ENCODE peak calls at places on chromosomes 4 and X, in six cellular contexts. O, H, Z, G, W and Q are unnamed samples. For H3K36me3, the result is how much of the 10 kb centered on the place peaks cover.

GRCh38 chr4:53235547-53235946 is 130.3 kb downstream of the SCFD2 start:
- DNase-seq in O (no peak), H (no peak), Z (no peak), G (no peak), W (no peak), Q (no peak)

GRCh38 chr4:26388671-26389070 is 67.9 kb downstream of the RBPJ start:
- DNase-seq in O (no peak), H (peak), Z (peak), G (no peak), W (no peak), Q (no peak)

GRCh38 chrX:150446995-150447394 is 83.9 kb downstream of the MAMLD1 start:
- DNase-seq in O (no peak), H (no peak), Z (no peak), G (no peak), W (no peak), Q (no peak)

GRCh38 chr4:31844350-31844749 is 1124.2 kb downstream of the PCDH7 start:
- DNase-seq in O (no peak), H (no peak), Z (no peak), G (no peak), W (no peak), Q (no peak)

GRCh38 chr4:118034061-118034785 is at the start of gene NDST3:
- DNase-seq in O (peak), H (peak), Z (peak), G (no peak), W (peak), Q (peak)

GRCh38 chr4:150355404-150355803 is 226.5 kb upstream of the MAB21L2 start:
- DNase-seq in O (no peak), H (no peak), Z (no peak), G (no peak), W (no peak), Q (no peak)

GRCh38 chr4:85760521-85760920 is 285.6 kb downstream of the ARHGAP24 start:
- DNase-seq in O (no peak), H (no peak), Z (no peak), G (no peak), W (no peak), Q (no peak)

GRCh38 chr4:174256277-174256713 is 27.2 kb downstream of the FBXO8 start:
- DNase-seq in O (no peak), H (peak), Z (peak), G (no peak), W (no peak), Q (no peak)

DNA sequence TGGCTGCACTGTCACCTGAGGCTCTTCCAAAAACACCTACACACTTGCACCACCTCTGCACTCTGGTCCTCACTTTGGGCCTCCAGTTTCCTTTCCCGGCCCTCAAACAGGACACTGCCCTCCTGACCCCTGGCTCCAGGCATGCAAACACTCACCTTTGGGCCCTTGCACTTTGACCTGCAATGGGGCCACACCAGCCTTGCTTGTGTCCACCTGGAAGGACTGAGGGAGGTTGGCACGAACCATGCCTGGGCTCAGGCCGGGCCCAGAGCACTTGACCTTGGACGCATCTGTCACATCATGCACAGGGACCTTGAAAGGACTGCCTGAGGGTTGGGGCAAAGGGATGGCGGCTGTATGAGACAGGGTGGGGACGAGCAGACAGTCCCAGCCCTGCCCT is 15.6 kb downstream of the FLNA start:
- DNase-seq in O (no peak), H (no peak), Z (no peak), G (no peak), W (no peak), Q (no peak)
- H3K36me3 ChIP-seq in O (under half), H (under half), Z (under half), G (half or more), W (under half), Q (under half)

GRCh38 chr4:83114576-83114975 is at the start of gene PLAC8:
- DNase-seq in O (no peak), H (peak), Z (no peak), G (no peak), W (peak), Q (peak)

GRCh38 chr4:83113429-83113786 is 1.1 kb downstream of the PLAC8 start:
- DNase-seq in O (no peak), H (peak), Z (no peak), G (no peak), W (no peak), Q (no peak)

GRCh38 chr4:83112239-83112638 is 2.3 kb downstream of the PLAC8 start:
- DNase-seq in O (no peak), H (no peak), Z (no peak), G (no peak), W (no peak), Q (no peak)

GRCh38 chr4:83110970-83111369 is 3.6 kb downstream of the PLAC8 start:
- DNase-seq in O (no peak), H (no peak), Z (no peak), G (no peak), W (no peak), Q (no peak)

GRCh38 chr4:83112678-83113428 is 1.7 kb downstream of the PLAC8 start:
- DNase-seq in O (peak), H (no peak), Z (peak), G (no peak), W (peak), Q (no peak)
- H3K4me3 ChIP-seq in O (no peak), H (no peak), Z (no peak), G (no peak), W (no peak), Q (no peak)

DNA sequence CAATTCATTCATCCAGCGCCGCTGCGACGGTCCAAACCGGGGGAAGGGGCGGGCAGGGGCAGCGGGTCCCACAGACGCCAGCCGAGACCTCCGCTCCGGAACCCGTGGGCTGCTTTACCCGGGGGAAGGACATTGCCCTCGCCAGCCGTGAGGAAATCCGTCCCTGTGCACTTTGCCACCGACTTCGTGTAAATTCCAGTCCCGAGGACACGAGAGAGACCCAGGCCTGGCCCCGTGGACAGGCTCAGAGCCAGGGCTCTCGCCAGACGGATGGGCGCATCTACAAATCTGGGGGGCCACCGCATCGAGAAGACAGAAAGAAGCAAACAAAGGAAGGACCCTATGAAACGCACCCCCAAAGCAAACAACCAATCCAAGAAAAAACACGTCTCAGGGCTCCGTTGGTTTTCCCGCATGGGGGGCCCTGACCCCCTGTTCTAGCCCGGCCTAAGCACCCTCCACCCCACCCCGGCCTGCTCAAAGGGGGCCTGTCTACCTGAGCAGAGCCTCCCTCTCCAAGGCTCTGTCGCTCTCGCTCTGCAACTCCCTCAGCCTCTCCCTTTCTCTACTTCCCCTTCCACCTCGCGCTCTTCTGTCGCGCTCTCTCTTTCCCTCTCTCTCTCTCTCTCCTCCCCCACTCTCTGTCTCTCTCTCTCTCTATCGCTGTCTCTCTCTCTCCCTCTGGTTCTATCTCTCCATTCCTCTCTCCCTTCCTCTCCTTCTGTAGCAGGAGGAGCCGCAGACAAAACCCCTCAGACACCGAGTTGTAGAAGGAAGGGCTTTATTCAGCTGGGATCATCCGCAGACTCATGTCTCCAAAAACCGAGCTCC is 11.3 kb downstream of the FRG2 start:
- DNase-seq in O (no peak), H (no peak), Z (peak), G (no peak), W (peak), Q (no peak)
- TF ChIP-seq EZH2 in O (no peak), H (peak), Z (peak), G (no peak), W (peak), Q (peak)

DNA sequence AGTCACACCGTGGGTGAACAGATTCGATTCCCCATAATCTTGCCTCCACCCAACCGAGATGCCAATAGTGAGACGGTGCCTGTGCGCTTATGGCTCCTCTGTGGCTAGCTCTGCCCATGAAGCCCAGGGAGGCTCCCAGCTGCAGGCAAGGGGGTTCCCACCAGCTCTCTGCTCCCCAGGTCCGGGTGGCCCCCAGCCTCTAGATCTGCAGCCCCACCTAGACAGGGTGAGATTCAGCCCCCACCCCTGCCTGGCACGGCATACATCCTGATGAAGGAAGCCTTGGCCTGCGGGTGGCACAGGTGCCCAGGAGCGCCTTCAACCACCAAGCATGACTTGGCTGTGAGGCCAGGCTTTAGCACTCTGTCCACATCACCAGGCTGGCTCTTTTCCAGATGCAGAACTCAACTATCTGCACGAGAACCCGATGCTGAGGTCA is 40.6 kb downstream of the WDR1 start:
- DNase-seq in O (no peak), H (no peak), Z (peak), G (no peak), W (no peak), Q (no peak)
- H3K36me3 ChIP-seq in O (under half), H (under half), Z (half or more), G (half or more), W (under half), Q (half or more)

GRCh38 chr4:76830612-76831474 is 67.1 kb downstream of the SOWAHB start:
- DNase-seq in O (peak), H (no peak), Z (peak), G (no peak), W (peak), Q (no peak)

GRCh38 chr4:76836860-76837564 is 60.9 kb downstream of the SOWAHB start:
- DNase-seq in O (no peak), H (no peak), Z (no peak), G (no peak), W (no peak), Q (no peak)

DNA sequence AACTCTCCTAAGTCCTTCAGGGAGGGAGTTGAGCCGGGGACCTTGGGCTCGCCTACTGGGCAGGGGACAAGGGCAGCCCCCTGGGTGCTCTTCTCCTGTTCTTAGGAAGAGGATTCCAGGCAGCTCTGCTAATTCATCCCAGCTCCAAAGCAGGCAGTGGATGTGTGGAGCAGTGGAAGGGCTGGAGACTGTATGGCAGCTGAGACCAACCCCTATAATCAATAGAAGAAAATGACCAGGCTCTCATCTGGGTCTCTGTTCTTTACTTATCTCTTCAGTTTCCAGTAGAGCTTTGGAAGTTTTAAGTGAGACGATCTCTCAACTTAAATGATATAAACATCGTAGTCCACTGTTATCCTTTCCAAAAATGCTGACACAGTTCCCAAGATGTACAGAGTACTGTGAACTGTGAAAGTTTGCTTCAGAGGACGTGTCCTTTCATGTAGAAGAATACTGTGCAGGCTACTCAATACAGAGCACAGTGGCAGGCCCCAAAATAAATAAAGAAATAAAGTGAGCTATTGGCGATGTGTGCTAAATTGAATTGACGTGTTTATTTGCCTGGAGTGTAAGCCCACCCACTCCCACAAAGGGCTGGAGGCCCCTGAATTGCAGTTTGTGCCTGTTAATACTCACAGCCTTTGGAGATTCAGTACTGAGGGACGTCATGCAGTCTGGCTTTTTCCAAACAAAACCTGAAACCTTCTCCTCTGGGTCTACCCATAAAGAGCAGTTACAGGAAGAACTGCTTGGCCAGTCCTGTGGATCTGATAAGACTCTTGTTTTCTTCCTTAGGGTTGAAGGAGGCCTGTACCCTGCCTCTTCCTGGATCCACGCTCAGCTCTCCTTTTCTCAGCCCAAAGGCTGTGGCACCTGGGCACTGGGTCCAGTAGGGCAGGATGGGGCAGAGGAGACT is 66.2 kb downstream of the SOWAHB start:
- DNase-seq in O (no peak), H (no peak), Z (no peak), G (no peak), W (no peak), Q (no peak)
- H3K4me3 ChIP-seq in O (no peak), H (no peak), Z (peak), G (no peak), W (no peak), Q (no peak)

DNA sequence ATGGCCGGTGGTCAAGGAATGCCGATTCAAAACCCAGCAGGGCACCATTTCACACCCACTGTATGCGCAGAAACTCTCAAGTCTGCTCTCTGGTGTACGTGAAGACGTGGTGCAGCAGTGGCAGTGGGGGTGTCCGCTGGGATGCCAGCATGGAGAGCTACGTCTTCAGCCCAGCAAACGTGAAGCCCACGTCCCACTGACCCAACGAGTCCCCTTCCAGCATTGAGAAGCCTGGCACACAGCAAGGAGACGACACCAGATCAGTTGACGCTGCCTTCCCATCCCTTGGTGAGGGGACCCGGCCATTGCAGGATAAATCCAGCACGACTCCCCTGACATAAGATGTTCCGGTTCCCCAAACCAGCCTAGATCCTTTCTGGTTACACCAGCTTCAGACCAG is 2.2 kb upstream of the PLXNB3 start:
- DNase-seq in O (no peak), H (no peak), Z (no peak), G (no peak), W (no peak), Q (no peak)
- TF ChIP-seq EZH2 in O (no peak), H (no peak), Z (no peak), G (no peak), W (no peak), Q (no peak)

DNA sequence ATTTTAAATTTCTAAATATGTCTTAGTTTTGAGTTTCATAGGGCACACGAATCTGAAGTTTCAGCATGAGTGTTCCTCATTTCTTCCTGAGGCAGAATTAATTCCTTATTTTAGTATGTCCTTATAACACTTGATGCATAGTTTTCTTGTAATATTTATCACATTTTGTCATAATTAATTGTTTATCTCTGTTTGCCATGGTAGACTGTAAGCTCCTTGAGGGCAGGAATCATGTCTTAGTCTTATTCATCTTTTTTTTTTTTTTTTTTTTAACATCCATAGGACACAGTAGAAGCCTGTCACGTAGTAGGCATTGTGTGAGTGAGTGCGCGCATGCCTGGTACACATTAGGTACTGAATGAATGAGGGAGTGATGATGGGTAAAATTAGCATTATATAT is 131.7 kb downstream of the STAG2 start:
- DNase-seq in O (no peak), H (no peak), Z (no peak), G (no peak), W (no peak), Q (no peak)
- H3K36me3 ChIP-seq in O (under half), H (under half), Z (under half), G (half or more), W (under half), Q (under half)

GRCh38 chrX:53122013-53122412 is 28.1 kb downstream of the KANTR start:
- DNase-seq in O (no peak), H (no peak), Z (no peak), G (no peak), W (no peak), Q (no peak)

GRCh38 chrX:53114864-53115549 is 21.1 kb downstream of the KANTR start:
- DNase-seq in O (no peak), H (no peak), Z (no peak), G (no peak), W (no peak), Q (no peak)

GRCh38 chrX:53115550-53115874 is 21.6 kb downstream of the KANTR start:
- DNase-seq in O (no peak), H (no peak), Z (no peak), G (no peak), W (no peak), Q (no peak)

DNA sequence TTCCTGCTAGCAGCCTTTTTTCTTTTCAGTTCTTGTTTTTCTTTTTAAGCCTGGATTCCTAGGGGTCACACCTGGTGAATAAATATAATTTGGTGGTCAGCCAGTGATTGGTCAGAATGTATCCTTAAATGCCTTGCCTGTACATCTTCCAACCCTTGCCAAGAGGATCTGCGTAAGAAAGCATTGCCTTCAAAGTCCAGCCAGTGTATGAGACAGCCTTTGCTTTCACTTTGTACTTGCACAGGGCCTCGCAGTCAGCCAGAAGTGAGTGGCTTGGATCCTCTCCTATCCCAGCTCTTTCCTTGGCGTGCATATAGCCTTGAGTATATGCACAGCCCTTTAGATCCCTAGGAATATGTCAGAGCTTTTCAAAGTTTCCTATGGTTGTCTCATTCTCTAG is 22.2 kb downstream of the KANTR start:
- DNase-seq in O (no peak), H (no peak), Z (peak), G (no peak), W (no peak), Q (no peak)
- H3K4me3 ChIP-seq in O (no peak), H (no peak), Z (no peak), G (no peak), W (no peak), Q (no peak)

GRCh38 chr4:121771869-121772268 is 6.9 kb upstream of the SMIM43 start:
- DNase-seq in O (no peak), H (no peak), Z (no peak), G (no peak), W (no peak), Q (no peak)
- TF ChIP-seq EZH2 in O (no peak), H (no peak), Z (no peak), G (no peak), W (no peak), Q (no peak)